ENCODE peak calls at places on chromosomes 1 and 21, in five cellular contexts. S, W, D, J and L are unnamed samples. For H3K9me3 and H3K36me3, the result is how much of the 10 kb centered on the place peaks cover.

GRCh38 chr1:171251741-171252300 is 3.5 kb downstream of the FMO1 start:
- DNase-seq in S (no peak), W (no peak), D (peak), J (no peak), L (peak)

GRCh38 chr21:36738489-36739126 is 39.7 kb downstream of the SIM2 start:
- DNase-seq in S (peak), W (no peak), D (no peak), J (no peak), L (no peak)

GRCh38 chr1:150162582-150162861 is 12.8 kb downstream of the PLEKHO1 start:
- DNase-seq in S (no peak), W (no peak), D (peak), J (no peak), L (no peak)

GRCh38 chr21:41943468-41944250 is 10.2 kb downstream of the C2CD2 start:
- DNase-seq in S (no peak), W (no peak), D (no peak), J (peak), L (no peak)

GRCh38 chr1:43439121-43439581 is 14.6 kb downstream of the HYI start:
- DNase-seq in S (peak), W (no peak), D (no peak), J (no peak), L (no peak)

GRCh38 chr1:92599184-92599583 is 112.5 kb upstream of the GFI1 start:
- DNase-seq in S (no peak), W (no peak), D (no peak), J (no peak), L (peak)

GRCh38 chr21:15249285-15249993 is 184.6 kb upstream of the NRIP1 start:
- DNase-seq in S (no peak), W (no peak), D (no peak), J (no peak), L (no peak)

GRCh38 chr1:209742409-209743144 is 13.3 kb upstream of the TRAF3IP3 start:
- DNase-seq in S (no peak), W (no peak), D (no peak), J (no peak), L (no peak)

GRCh38 chr1:24775901-24776300 is 30.7 kb downstream of the CLIC4 start:
- DNase-seq in S (no peak), W (no peak), D (no peak), J (no peak), L (no peak)

GRCh38 chr1:147622731-147623130 is 47.6 kb downstream of the ACP6 start:
- DNase-seq in S (no peak), W (no peak), D (no peak), J (no peak), L (no peak)

GRCh38 chr1:182599339-182599738 is 4.8 kb downstream of the RGS16 start:
- DNase-seq in S (no peak), W (no peak), D (peak), J (no peak), L (no peak)

GRCh38 chr1:55155522-55155921 is 59.6 kb downstream of the USP24 start:
- DNase-seq in S (no peak), W (no peak), D (no peak), J (peak), L (no peak)

GRCh38 chr1:167165948-167166702 is 54.6 kb upstream of the POU2F1 start:
- DNase-seq in S (no peak), W (no peak), D (peak), J (no peak), L (peak)

GRCh38 chr1:51329443-51330325 is 678 bp downstream of the TTC39A start:
- DNase-seq in S (peak), W (no peak), D (no peak), J (no peak), L (no peak)

GRCh38 chr1:94634977-94635416 is 93.4 kb upstream of the F3 start:
- DNase-seq in S (no peak), W (no peak), D (no peak), J (no peak), L (peak)

GRCh38 chr1:94628174-94628843 is 86.8 kb upstream of the F3 start:
- DNase-seq in S (no peak), W (no peak), D (no peak), J (no peak), L (no peak)

GRCh38 chr1:94633051-94633450 is 91.5 kb upstream of the F3 start:
- DNase-seq in S (no peak), W (no peak), D (no peak), J (no peak), L (no peak)

GRCh38 chr1:94627771-94628170 is 86.2 kb upstream of the F3 start:
- DNase-seq in S (no peak), W (no peak), D (no peak), J (no peak), L (no peak)

GRCh38 chr1:94629259-94630181 is 88.0 kb upstream of the F3 start:
- DNase-seq in S (no peak), W (no peak), D (no peak), J (no peak), L (no peak)
- H3K9me3 ChIP-seq in S (under half), W (under half), D (under half), J (under half), L (under half)

GRCh38 chr21:17576080-17576835 is 36.4 kb downstream of the BTG3 start:
- DNase-seq in S (no peak), W (no peak), D (no peak), J (no peak), L (no peak)

GRCh38 chr21:17575076-17575475 is 37.6 kb downstream of the BTG3 start:
- DNase-seq in S (no peak), W (no peak), D (no peak), J (no peak), L (no peak)

GRCh38 chr21:17572431-17572830 is 40.3 kb downstream of the BTG3 start:
- DNase-seq in S (no peak), W (no peak), D (no peak), J (no peak), L (no peak)

GRCh38 chr21:17570773-17571172 is 41.9 kb downstream of the BTG3 start:
- DNase-seq in S (no peak), W (no peak), D (no peak), J (no peak), L (no peak)
- H3K36me3 ChIP-seq in S (under half), W (under half), D (under half), J (under half), L (under half)

GRCh38 chr1:29100487-29100886 is 23.2 kb downstream of the TMEM200B start:
- DNase-seq in S (no peak), W (no peak), D (no peak), J (no peak), L (no peak)

GRCh38 chr1:29094433-29094832 is 29.3 kb downstream of the TMEM200B start:
- DNase-seq in S (no peak), W (no peak), D (no peak), J (no peak), L (no peak)

GRCh38 chr1:29096255-29096896 is 27.3 kb downstream of the TMEM200B start:
- DNase-seq in S (no peak), W (no peak), D (no peak), J (no peak), L (no peak)

GRCh38 chr1:29094954-29095353 is 28.7 kb downstream of the TMEM200B start:
- DNase-seq in S (no peak), W (no peak), D (no peak), J (no peak), L (no peak)

GRCh38 chr1:29099286-29099685 is 24.4 kb downstream of the TMEM200B start:
- DNase-seq in S (no peak), W (no peak), D (no peak), J (no peak), L (no peak)
- H3K9me3 ChIP-seq in S (under half), W (under half), D (under half), J (under half), L (under half)

DNA sequence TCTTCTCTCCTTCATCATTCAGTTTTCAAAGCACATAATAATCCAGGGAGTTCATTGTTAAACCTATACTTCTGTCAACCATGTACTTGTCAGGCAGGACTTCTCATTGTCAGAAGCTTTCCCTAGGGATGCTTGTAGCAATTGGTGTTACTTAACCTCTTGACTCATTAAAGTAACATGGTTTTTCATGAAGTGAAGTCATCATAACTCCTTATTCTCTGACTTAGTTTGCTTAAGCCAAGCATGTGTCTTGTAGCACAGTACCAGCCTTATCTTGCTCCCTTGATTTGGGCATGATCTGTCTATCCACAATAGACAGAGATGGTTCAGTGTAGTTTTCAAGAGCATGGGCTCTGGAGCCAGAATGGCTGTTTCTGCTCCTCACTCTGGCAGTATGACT is 45.3 kb downstream of the LRIG2 start:
- DNase-seq in S (no peak), W (no peak), D (no peak), J (no peak), L (no peak)
- H3K36me3 ChIP-seq in S (under half), W (half or more), D (under half), J (under half), L (half or more)

DNA sequence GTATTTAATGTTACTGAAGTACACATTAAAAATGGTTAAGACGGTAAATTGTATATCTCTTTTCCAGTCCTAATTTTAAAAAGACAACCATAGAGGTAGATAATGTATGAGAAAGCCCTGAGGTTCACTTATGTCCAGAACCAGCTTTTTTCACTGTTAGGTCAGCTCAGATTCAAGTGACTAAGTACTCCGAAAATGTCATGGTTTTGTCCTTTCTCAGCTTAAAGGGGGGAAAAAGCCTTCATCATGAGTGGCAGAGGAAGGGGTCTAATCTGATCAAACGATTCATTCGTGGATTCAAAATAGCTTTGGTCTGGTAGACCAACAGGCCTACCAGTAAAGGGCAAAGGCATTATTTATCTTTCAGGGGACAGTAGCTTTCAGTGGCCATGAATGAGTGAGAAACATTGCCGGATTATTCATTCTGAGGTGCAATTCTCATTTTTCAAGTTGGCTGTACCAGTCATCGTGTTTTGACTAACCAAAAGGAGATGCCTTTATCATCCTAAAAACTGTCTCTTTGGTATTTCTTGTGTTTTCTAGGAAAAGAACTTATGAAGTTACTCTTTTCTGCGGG is 208.4 kb downstream of the HHIPL2 start:
- DNase-seq in S (no peak), W (no peak), D (no peak), J (no peak), L (no peak)
- H3K9me3 ChIP-seq in S (under half), W (under half), D (under half), J (under half), L (under half)